ENCODE peak calls at places on chromosomes 12 and 14, in six cellular contexts. M is iPS DF 6.9, A is pancreas, C is MM.1S, O is sigmoid colon, V is Peyer's patch. E is an unnamed sample.

GRCh38 chr12:120060196-120060595 is 56.4 kb downstream of the RAB35 start:
- DNase-seq in A (no peak), V (no peak), C (no peak), M (no peak), O (no peak), E (no peak)

GRCh38 chr14:71362920-71363584 is 455.8 kb downstream of the PCNX1 start:
- DNase-seq in C (no peak), V (no peak), O (no peak), A (no peak), M (no peak), E (no peak)

GRCh38 chr12:11812558-11813421 is 163.3 kb downstream of the ETV6 start:
- DNase-seq in V (peak; percentile 57), O (no peak), C (peak; percentile 83), M (no peak), A (no peak), E (no peak)

GRCh38 chr12:47988073-47989022 is 15.9 kb downstream of the COL2A1 start:
- DNase-seq in V (no peak), O (peak; percentile 46), A (no peak), C (no peak), M (no peak), E (no peak)

GRCh38 chr14:66383271-66383670 is 102.9 kb upstream of the CCDC196 start:
- DNase-seq in O (no peak), M (no peak), A (no peak), C (no peak), V (no peak), E (no peak)

GRCh38 chr12:6285063-6285477 is 25.4 kb upstream of the PLEKHG6 start:
- DNase-seq in M (no peak), V (peak; percentile 34), A (no peak), C (peak; percentile 66), O (peak; percentile 83), E (no peak)

GRCh38 chr14:56686416-56686815 is 106.8 kb downstream of the TMEM260 start:
- DNase-seq in C (no peak), M (no peak), A (peak; percentile 41), O (no peak), V (no peak), E (no peak)

GRCh38 chr14:52922656-52923055 is 28.2 kb downstream of the FERMT2 start:
- DNase-seq in A (no peak), O (no peak), C (no peak), M (no peak), V (no peak), E (no peak)

GRCh38 chr12:82874935-82875334 is 188.2 kb downstream of the TMTC2 start:
- DNase-seq in A (no peak), M (no peak), O (no peak), V (no peak), C (no peak), E (no peak)

GRCh38 chr12:63844391-63845341 is at the start of gene SRGAP1:
- DNase-seq in V (no peak), M (no peak), A (peak; percentile 67), O (peak; percentile 86), C (no peak), E (peak; percentile 29)

GRCh38 chr14:59161571-59162175 is 26.8 kb upstream of the DAAM1 start:
- DNase-seq in A (no peak), O (no peak), V (no peak), M (no peak), C (no peak), E (no peak)

GRCh38 chr14:66240112-66240511 is 246.1 kb upstream of the CCDC196 start:
- DNase-seq in M (no peak), O (no peak), V (no peak), A (no peak), C (no peak), E (no peak)

GRCh38 chr14:64721391-64721791 is 17.2 kb downstream of the PLEKHG3 start:
- DNase-seq in M (no peak), C (no peak), V (no peak), A (peak; percentile 81), O (peak; percentile 75), E (peak; percentile 64)

GRCh38 chr14:51507556-51508511 is 143.9 kb upstream of the FRMD6 start:
- DNase-seq in M (no peak), O (peak; percentile 89), V (no peak), A (peak; percentile 42), C (no peak), E (peak; percentile 25)

GRCh38 chr14:23137221-23138172 is 18.4 kb upstream of the CEBPE start:
- DNase-seq in A (no peak), C (no peak), V (no peak), M (no peak), O (no peak), E (no peak)

GRCh38 chr12:52427083-52427482 is 7.1 kb downstream of the KRT75 start:
- DNase-seq in C (no peak), O (no peak), V (no peak), M (no peak), A (no peak), E (no peak)

GRCh38 chr12:13668880-13669279 is 312.5 kb downstream of the GRIN2B start:
- DNase-seq in M (no peak), A (no peak), C (no peak), O (no peak), V (no peak), E (no peak)

DNA sequence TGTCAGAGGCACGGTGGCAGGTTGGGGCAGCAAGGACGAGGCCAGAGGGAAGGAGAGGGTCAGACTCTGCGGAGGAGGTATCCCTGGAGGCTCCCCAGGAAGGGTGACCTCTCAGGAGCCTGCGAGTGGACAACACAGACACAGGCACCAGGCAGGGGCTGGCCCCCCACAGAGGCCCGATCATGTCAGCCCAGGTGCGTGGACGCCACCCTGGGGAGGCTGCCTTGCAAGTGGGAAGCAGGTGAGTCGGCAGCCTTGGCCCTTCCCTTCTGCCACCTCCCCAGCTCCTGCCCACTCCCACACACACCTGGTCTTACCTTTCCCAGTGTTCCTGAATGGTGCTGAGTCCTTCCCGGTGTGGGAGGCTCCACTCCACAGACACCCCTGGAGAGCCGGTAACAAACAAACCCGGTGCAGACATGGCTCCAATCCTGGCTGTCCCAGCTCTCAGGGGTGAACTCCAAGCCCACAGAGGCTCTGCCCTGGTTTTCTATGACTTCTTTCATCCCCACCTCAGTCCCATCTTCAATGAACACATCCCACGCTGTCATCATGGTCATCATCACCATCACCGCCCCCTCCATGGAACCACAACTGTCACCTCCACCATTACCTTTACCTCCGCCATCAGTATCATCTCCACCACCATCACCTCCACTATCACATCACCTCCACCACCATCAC is 5.2 kb downstream of the ZBTB42 start:
- DNase-seq in A (no peak), V (no peak), M (no peak), O (no peak), C (no peak), E (no peak)
- H3K27ac ChIP-seq in A (no peak overlapping the region), V (no peak overlapping the region), M (no peak overlapping the region), O (no peak overlapping the region), C (no peak overlapping the region), E (no peak overlapping the region)

DNA sequence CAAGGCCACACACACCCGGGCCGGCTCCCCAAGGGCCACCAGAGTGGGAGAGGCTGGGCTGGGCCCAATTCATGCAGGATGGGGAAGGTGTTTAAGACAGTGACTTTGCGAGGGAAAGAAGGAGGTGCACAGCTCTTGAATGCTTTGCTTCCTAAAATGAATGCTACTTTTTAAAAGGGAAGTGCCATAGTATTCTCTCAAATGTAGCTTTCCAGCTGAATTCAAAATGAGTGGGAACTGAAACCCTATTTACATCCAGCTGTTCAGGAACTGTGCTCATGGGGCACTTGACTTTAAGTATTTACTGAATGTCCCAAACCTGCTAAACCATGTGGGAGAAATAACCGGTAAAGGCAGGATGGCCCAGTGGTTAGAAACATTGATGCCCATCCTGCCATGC is 7.6 kb downstream of the ITPK1 start:
- DNase-seq in A (no peak), V (no peak), C (no peak), M (no peak), O (no peak), E (no peak)
- H3K4me1 ChIP-seq in A (peaks cover 9% of the 10 kb centered on the region), V (peaks cover 15% of the 10 kb centered on the region), C (peaks cover 7% of the 10 kb centered on the region), M (peaks cover 2% of the 10 kb centered on the region), O (peaks cover 89% of the 10 kb centered on the region), E (peaks cover 8% of the 10 kb centered on the region)

GRCh38 chr12:85281947-85282312 is 1.9 kb downstream of the ALX1 start:
- DNase-seq in A (no peak), O (no peak), V (no peak), C (no peak), M (no peak), E (no peak)

GRCh38 chr12:85279449-85280137 is 427 bp upstream of the ALX1 start:
- DNase-seq in C (no peak), A (peak; percentile 9), O (peak; percentile 61), V (no peak), M (no peak), E (no peak)

GRCh38 chr12:85280138-85280983 is at the start of gene ALX1:
- DNase-seq in M (no peak), A (peak; percentile 12), O (peak; percentile 43), C (no peak), V (no peak), E (no peak)

GRCh38 chr12:85283560-85283959 is 3.5 kb downstream of the ALX1 start:
- DNase-seq in C (no peak), A (no peak), O (no peak), M (no peak), V (no peak), E (no peak)

GRCh38 chr12:85280984-85281946 is 1.2 kb downstream of the ALX1 start:
- DNase-seq in V (no peak), M (no peak), A (no peak), O (no peak), C (no peak), E (no peak)
- H3K27me3 ChIP-seq in V (peaks cover 22% of the 10 kb centered on the region), M (peaks cover 29% of the 10 kb centered on the region), A (peaks cover 92% of the 10 kb centered on the region), O (peaks cover 80% of the 10 kb centered on the region), C (no peaks in the 10 kb centered on the region), E (peaks cover 25% of the 10 kb centered on the region)

DNA sequence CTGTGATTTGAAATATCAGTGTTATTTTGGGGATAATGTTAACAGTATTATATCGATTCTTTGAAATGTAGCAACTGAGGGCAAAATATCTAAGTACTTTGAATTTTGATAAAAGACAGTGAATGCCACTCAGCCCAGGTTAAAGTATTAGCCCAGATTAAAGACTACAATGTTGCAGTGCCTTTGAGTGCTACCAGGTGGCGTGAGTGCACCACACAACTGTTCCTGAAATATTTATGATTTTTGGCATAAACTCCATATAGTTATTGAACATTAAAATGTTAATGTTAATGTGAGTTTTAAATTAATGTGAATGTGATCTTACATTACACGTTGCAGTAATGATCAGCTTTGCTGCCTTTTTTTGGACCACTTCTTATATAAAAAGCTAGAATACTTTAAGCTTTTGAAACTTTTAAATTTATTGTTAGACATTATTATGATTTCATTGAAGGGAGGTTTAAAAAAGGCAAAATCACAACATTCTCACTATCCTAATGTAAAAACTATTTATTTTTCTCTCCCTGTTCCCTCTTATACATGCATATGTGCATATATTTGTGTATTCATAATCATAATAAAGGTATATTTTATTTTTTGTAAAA is 22.5 kb downstream of the MRPS35 start:
- DNase-seq in C (peak; percentile 48), O (no peak), V (no peak), A (no peak), M (no peak), E (no peak)
- H3K27ac ChIP-seq in C (no peak overlapping the region), O (no peak overlapping the region), V (no peak overlapping the region), A (no peak overlapping the region), M (no peak overlapping the region), E (no peak overlapping the region)

GRCh38 chr12:116687888-116688287 is 50.0 kb downstream of the SPRING1 start:
- DNase-seq in C (no peak), M (peak; percentile 87), V (no peak), O (no peak), A (no peak), E (no peak)
- H3K4me1 ChIP-seq in C (no peaks in the 10 kb centered on the region), M (no peaks in the 10 kb centered on the region), V (no peaks in the 10 kb centered on the region), O (no peaks in the 10 kb centered on the region), A (no peaks in the 10 kb centered on the region), E (no peaks in the 10 kb centered on the region)

GRCh38 chr12:70398002-70398401 is 31.9 kb downstream of the KCNMB4 start:
- DNase-seq in V (no peak), O (no peak), M (no peak), A (no peak), C (no peak), E (no peak)
- H3K27me3 ChIP-seq in V (no peaks in the 10 kb centered on the region), O (no peaks in the 10 kb centered on the region), M (no peaks in the 10 kb centered on the region), A (no peaks in the 10 kb centered on the region), C (no peaks in the 10 kb centered on the region), E (no peaks in the 10 kb centered on the region)

E was measured in thoracic aorta.